ENCODE peak calls at places on chromosomes 12 and 14, in six cellular contexts. E is GM12891, Q is K562, G is H1, X is HepG2, D is GM12878. S is an unnamed sample.

GRCh38 chr14:22733829-22734228 is 32.7 kb upstream of the OXA1L start:
- DNase-seq in X (no peak), E (no peak), G (no peak), Q (no peak), D (no peak), S (no peak)

GRCh38 chr14:55301722-55302121 is 30.5 kb downstream of the FBXO34 start:
- DNase-seq in D (no peak), Q (no peak), X (peak), E (no peak), G (no peak), S (no peak)

GRCh38 chr12:100044266-100044665 is 59.5 kb upstream of the ANKS1B start:
- DNase-seq in E (no peak), G (no peak), D (no peak), Q (no peak), X (no peak), S (no peak)

GRCh38 chr12:89864419-89864818 is 155.8 kb upstream of the ATP2B1 start:
- DNase-seq in E (no peak), Q (no peak), G (no peak), D (no peak), X (no peak), S (no peak)

GRCh38 chr12:79444089-79444488 is 246.7 kb downstream of the PAWR start:
- DNase-seq in Q (no peak), X (no peak), D (no peak), G (no peak), E (no peak), S (no peak)

GRCh38 chr14:68085742-68086141 is 266.2 kb downstream of the RAD51B start:
- DNase-seq in D (no peak), Q (no peak), E (no peak), G (no peak), X (peak), S (no peak)

GRCh38 chr14:85415015-85415712 is 114.8 kb upstream of the FLRT2 start:
- DNase-seq in Q (no peak), D (no peak), X (peak), G (peak), E (no peak), S (no peak)

GRCh38 chr14:105440992-105441391 is 21.4 kb downstream of the MTA1 start:
- DNase-seq in Q (no peak), E (no peak), X (no peak), D (no peak), G (no peak), S (no peak)

GRCh38 chr12:116074686-116075085 is 202.8 kb downstream of the MED13L start:
- DNase-seq in Q (no peak), X (no peak), E (no peak), G (no peak), D (no peak), S (no peak)

GRCh38 chr14:59363545-59364226 is 101.5 kb downstream of the GPR135 start:
- DNase-seq in Q (no peak), D (no peak), G (no peak), E (no peak), X (no peak), S (no peak)

GRCh38 chr12:104632724-104633181 is 176.0 kb downstream of the CHST11 start:
- DNase-seq in E (no peak), Q (no peak), X (no peak), G (no peak), D (no peak), S (no peak)

GRCh38 chr12:8644345-8645248 is 18.0 kb downstream of the MFAP5 start:
- DNase-seq in G (no peak), Q (no peak), D (peak), E (no peak), X (no peak), S (no peak)

GRCh38 chr12:21483531-21483930 is 17.9 kb downstream of the RECQL start:
- DNase-seq in X (no peak), D (no peak), E (no peak), Q (no peak), G (no peak), S (no peak)

GRCh38 chr12:57086951-57087688 is 1.8 kb upstream of the NAB2 start:
- DNase-seq in D (no peak), X (no peak), Q (peak), E (no peak), G (no peak), S (peak)
- TF ChIP-seq POLR2A in D (peak), X (no peak), Q (peak), E (no peak), G (no peak), S (peak)

DNA sequence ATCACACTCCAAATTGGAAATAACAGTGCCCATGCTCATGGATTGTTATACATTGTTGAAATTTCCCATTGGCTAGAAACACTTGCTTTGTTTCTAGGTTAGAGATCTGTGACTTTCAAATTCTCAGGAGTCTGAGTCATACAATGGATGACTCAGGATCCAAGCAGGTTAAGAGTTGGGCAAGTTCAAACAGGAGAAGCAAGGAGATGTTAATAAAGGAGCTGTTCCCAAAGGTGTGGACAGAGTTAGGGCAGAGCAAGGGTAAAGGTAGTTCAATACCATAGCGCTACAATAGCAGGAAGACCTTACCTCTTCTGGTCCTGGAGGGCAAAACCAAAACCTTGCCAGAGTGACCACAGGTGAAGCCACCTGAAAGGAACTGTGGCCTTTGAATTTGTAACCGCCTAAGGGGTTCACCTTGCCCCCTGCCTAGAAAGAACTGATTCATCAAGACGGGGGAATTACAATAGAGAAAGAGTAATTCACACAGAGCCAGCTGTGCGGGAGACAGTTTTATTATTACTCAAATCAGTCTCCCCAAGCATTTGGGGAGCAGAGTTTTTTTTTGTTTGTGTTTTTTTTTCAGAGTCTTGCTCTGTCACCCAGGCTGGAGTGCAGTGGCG is 4.2 kb upstream of the AMN1 start:
- DNase-seq in D (peak), E (no peak), X (peak), Q (peak), G (no peak), S (no peak)
- TF ChIP-seq TAF1 in D (no peak), E (no peak), X (no peak), Q (no peak), G (no peak), S (no peak)

GRCh38 chr12:24045816-24046257 is 96.4 kb upstream of the SOX5 start:
- DNase-seq in E (no peak), G (no peak), X (peak), Q (no peak), D (no peak), S (no peak)
- TF ChIP-seq POLR2AphosphoS5 in E (no peak), G (no peak), X (peak), Q (no peak), D (no peak), S (no peak)

DNA sequence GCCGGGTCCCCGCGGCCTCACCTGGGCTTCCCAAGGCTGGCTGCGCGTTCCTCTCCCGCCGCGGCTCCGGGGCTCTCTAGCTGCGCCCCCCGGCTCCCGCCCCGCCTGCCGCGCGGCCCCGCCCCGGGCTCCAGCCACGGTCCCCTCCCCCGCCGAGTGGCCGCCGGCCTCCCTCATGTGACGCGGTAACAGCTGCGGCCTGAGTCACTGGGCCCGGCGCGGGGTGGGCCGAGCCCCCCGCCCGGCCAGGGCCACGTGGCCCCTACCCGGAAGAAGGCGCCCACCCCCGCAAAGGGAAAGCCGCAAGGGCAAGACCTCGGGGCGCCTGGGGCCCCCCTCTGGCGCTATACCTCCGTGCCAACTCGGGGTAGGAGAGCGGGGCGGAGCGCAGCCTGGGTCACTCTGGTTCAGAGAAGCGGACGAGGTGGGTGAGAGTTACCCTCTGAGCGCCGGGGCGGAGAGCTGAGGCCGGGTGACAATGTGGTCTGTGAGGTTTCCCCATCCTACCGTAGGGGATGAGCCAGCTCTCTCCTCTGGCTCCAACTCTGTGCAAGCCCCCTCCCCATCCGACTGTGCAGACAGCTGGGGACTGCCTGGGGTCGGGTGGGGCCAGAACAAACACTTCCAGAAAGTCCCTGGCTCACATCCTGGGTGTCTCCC is at the start of gene CD63:
- DNase-seq in E (peak), D (no peak), G (no peak), Q (peak), X (peak), S (peak)
- TF ChIP-seq POLR2A in E (peak), D (peak), G (peak), Q (peak), X (peak), S (peak)

S was measured in GM12892.